ENCODE peak calls at places on chromosomes 3 and 15, in eight cellular contexts. B is H4; H is H54; K is RWPE1; M is activated CD4-positive, CD25-positive, alpha-beta regulatory T cell treated with anti-CD3 and anti-CD28 coated beads, Interleukin-2, amount 50 U/mL, for 72 hours; A is AG04450; P is fibroblast of pulmonary artery; J is Peyer's patch. N is an unnamed sample.

GRCh38 chr3:102339671-102340070 is 95.1 kb upstream of the ZPLD1 start:
- DNase-seq in B (no peak), H (no peak), K (no peak), M (no peak), A (no peak), P (no peak), J (no peak), N (no peak)

GRCh38 chr3:17444865-17445264 is 297.6 kb downstream of the TBC1D5 start:
- DNase-seq in B (no peak), H (no peak), K (no peak), M (no peak), A (no peak), P (no peak), J (no peak), N (no peak)

GRCh38 chr3:106423321-106424225 is 554.8 kb upstream of the CBLB start:
- DNase-seq in B (no peak), H (no peak), K (no peak), M (no peak), A (no peak), P (peak; percentile 56), J (no peak), N (no peak)

GRCh38 chr3:94064243-94064642 is 1.4 kb downstream of the NSUN3 start:
- DNase-seq in B (no peak), H (no peak), K (no peak), M (no peak), A (no peak), P (no peak), J (no peak), N (no peak)

GRCh38 chr3:44396200-44397171 is 57.9 kb downstream of the TCAIM start:
- DNase-seq in B (no peak), H (no peak), K (no peak), M (no peak), A (no peak), P (no peak), J (no peak), N (no peak)

GRCh38 chr15:70742928-70743327 is 20.4 kb downstream of the UACA start:
- DNase-seq in B (peak; percentile 58), H (no peak), K (no peak), M (no peak), A (no peak), P (no peak), J (no peak), N (no peak)

GRCh38 chr3:145798005-145798404 is 363.0 kb downstream of the PLOD2 start:
- DNase-seq in B (no peak), H (no peak), K (no peak), M (no peak), A (no peak), P (no peak), J (no peak), N (no peak)

GRCh38 chr3:124281453-124282316 is 289.8 kb upstream of the ROPN1 start:
- DNase-seq in B (peak; percentile 52), H (peak; percentile 34), K (peak; percentile 30), M (no peak), A (no peak), P (peak; percentile 69), J (no peak), N (no peak)

GRCh38 chr3:131711114-131711786 is 208.5 kb upstream of the MRPL3 start:
- DNase-seq in B (no peak), H (no peak), K (no peak), M (no peak), A (no peak), P (no peak), J (no peak), N (no peak)

GRCh38 chr15:60026555-60026954 is 22.4 kb downstream of the FOXB1 start:
- DNase-seq in B (peak; percentile 15), H (no peak), K (no peak), M (no peak), A (no peak), P (peak; percentile 27), J (no peak), N (no peak)

GRCh38 chr15:67149859-67150824 is 84.7 kb downstream of the SMAD3 start:
- DNase-seq in B (peak; percentile 99), H (peak; percentile 57), K (peak; percentile 95), M (no peak), A (peak; percentile 97), P (peak; percentile 99), J (no peak), N (peak; percentile 36)

GRCh38 chr3:77464106-77464688 is 424.3 kb downstream of the ROBO2 start:
- DNase-seq in B (no peak), H (no peak), K (no peak), M (no peak), A (no peak), P (no peak), J (no peak), N (no peak)

GRCh38 chr3:2837893-2838292 is 272.3 kb downstream of the IL5RA start:
- DNase-seq in B (no peak), H (no peak), K (no peak), M (no peak), A (no peak), P (no peak), J (no peak), N (no peak)

GRCh38 chr15:95503640-95504225 is 826.8 kb upstream of the NR2F2 start:
- DNase-seq in B (no peak), H (no peak), K (no peak), M (no peak), A (no peak), P (no peak), J (no peak), N (no peak)

GRCh38 chr3:11835028-11835639 is 11.6 kb downstream of the TAMM41 start:
- DNase-seq in B (no peak), H (no peak), K (peak; percentile 24), M (no peak), A (no peak), P (peak; percentile 61), J (no peak), N (no peak)

GRCh38 chr15:39426552-39427532 is 154.0 kb upstream of the THBS1 start:
- DNase-seq in B (peak; percentile 77), H (peak; percentile 12), K (no peak), M (peak; percentile 60), A (no peak), P (peak; percentile 93), J (no peak), N (peak; percentile 89)

GRCh38 chr3:146555311-146555710 is 10.9 kb upstream of the PLSCR1 start:
- DNase-seq in B (no peak), H (no peak), K (no peak), M (no peak), A (no peak), P (no peak), J (no peak), N (no peak)

GRCh38 chr15:90762109-90762508 is 45.0 kb downstream of the BLM start:
- DNase-seq in B (no peak), H (no peak), K (no peak), M (no peak), A (no peak), P (peak; percentile 44), J (no peak), N (no peak)

GRCh38 chr3:156605686-156606605 is 51.0 kb upstream of the SSR3 start:
- DNase-seq in B (peak; percentile 85), H (peak; percentile 65), K (peak; percentile 9), M (no peak), A (no peak), P (peak; percentile 70), J (peak; percentile 59), N (no peak)

GRCh38 chr15:25789206-25789605 is 73.9 kb downstream of the ATP10A start:
- DNase-seq in B (no peak), H (no peak), K (no peak), M (no peak), A (no peak), P (no peak), J (no peak), N (no peak)

GRCh38 chr3:77467702-77468407 is 428.0 kb downstream of the ROBO2 start:
- DNase-seq in B (no peak), H (no peak), K (no peak), M (no peak), A (no peak), P (no peak), J (no peak), N (no peak)

GRCh38 chr3:126389792-126390142 is 4.9 kb upstream of the CFAP100 start:
- DNase-seq in B (no peak), H (no peak), K (no peak), M (no peak), A (no peak), P (no peak), J (peak; percentile 47), N (no peak)

GRCh38 chr3:193829781-193830180 is 236.8 kb downstream of the OPA1 start:
- DNase-seq in B (peak; percentile 94), H (peak; percentile 57), K (peak; percentile 83), M (no peak), A (no peak), P (peak; percentile 7), J (no peak), N (no peak)

GRCh38 chr3:38725726-38726410 is 76.4 kb upstream of the SCN5A start:
- DNase-seq in B (no peak), H (no peak), K (no peak), M (no peak), A (peak; percentile 10), P (peak; percentile 28), J (no peak), N (no peak)

GRCh38 chr15:91912336-91912735 is 58.8 kb downstream of the SLCO3A1 start:
- DNase-seq in B (no peak), H (no peak), K (no peak), M (no peak), A (no peak), P (no peak), J (no peak), N (no peak)

GRCh38 chr15:80514071-80514780 is 110.0 kb downstream of the ARNT2 start:
- DNase-seq in B (no peak), H (no peak), K (no peak), M (no peak), A (no peak), P (peak; percentile 87), J (no peak), N (no peak)

GRCh38 chr3:158742861-158743260 is 10.6 kb upstream of the RARRES1 start:
- DNase-seq in B (no peak), H (no peak), K (no peak), M (no peak), A (no peak), P (peak; percentile 32), J (no peak), N (no peak)

GRCh38 chr3:72818092-72818721 is 30.0 kb downstream of the SHQ1 start:
- DNase-seq in B (peak; percentile 10), H (no peak), K (peak; percentile 12), M (no peak), A (no peak), P (peak; percentile 63), J (no peak), N (no peak)

GRCh38 chr15:34055868-34056595 is 17.0 kb upstream of the AVEN start:
- DNase-seq in B (peak; percentile 38), H (peak; percentile 25), K (no peak), M (no peak), A (peak; percentile 50), P (peak; percentile 97), J (no peak), N (no peak)

GRCh38 chr15:52144656-52145055 is 32.1 kb upstream of the BCL2L10 start:
- DNase-seq in B (no peak), H (peak; percentile 26), K (peak; percentile 31), M (no peak), A (no peak), P (peak; percentile 67), J (no peak), N (no peak)

GRCh38 chr3:108548304-108548703 is 37.9 kb upstream of the MYH15 start:
- DNase-seq in B (no peak), H (no peak), K (no peak), M (no peak), A (no peak), P (peak; percentile 63), J (no peak), N (no peak)

GRCh38 chr3:143832433-143832832 is 15.8 kb downstream of the SLC9A9 start:
- DNase-seq in B (no peak), H (no peak), K (no peak), M (no peak), A (no peak), P (no peak), J (no peak), N (no peak)

GRCh38 chr3:127589600-127590281 is 792 bp downstream of the TPRA1 start:
- DNase-seq in B (no peak), H (no peak), K (no peak), M (peak; percentile 37), A (no peak), P (no peak), J (peak; percentile 56), N (peak; percentile 29)

GRCh38 chr3:171407746-171408145 is 52.5 kb downstream of the TNIK start:
- DNase-seq in B (peak; percentile 27), H (peak; percentile 32), K (peak; percentile 64), M (no peak), A (no peak), P (peak; percentile 65), J (no peak), N (no peak)